ENCODE peak calls at places on chromosomes 4 and X, in four cellular contexts. E is NCI-H1092, J is A673, Q is HEK293T. R is an unnamed sample.

GRCh38 chr4:53477038-53477565 is 99.7 kb downstream of the FIP1L1 start:
- DNase-seq in Q (no peak), E (no peak), J (no peak), R (no peak)

GRCh38 chrX:153519569-153520285 is 2.3 kb downstream of the ATP2B3 start:
- DNase-seq in Q (no peak), J (no peak), E (no peak), R (peak; percentile 80)

GRCh38 chr4:114599231-114600065 is 841 bp downstream of the UGT8 start:
- DNase-seq in E (no peak), J (peak; percentile 31), Q (peak; percentile 37), R (peak; percentile 8)

GRCh38 chrX:40543661-40544328 is 37.0 kb upstream of the ATP6AP2 start:
- DNase-seq in Q (peak; percentile 50), J (peak; percentile 81), E (peak; percentile 61), R (peak; percentile 19)

GRCh38 chr4:27215421-27215820 is 354.8 kb downstream of the STIM2 start:
- DNase-seq in Q (no peak), E (no peak), J (no peak), R (no peak)

GRCh38 chr4:2788532-2789103 is 4.3 kb upstream of the SH3BP2 start:
- DNase-seq in Q (no peak), E (no peak), J (no peak), R (no peak)

GRCh38 chr4:119100640-119101039 is 35.0 kb upstream of the MYOZ2 start:
- DNase-seq in J (no peak), Q (no peak), E (no peak), R (no peak)

GRCh38 chr4:76990288-76991080 is 40.9 kb downstream of the SEPTIN11 start:
- DNase-seq in J (no peak), Q (no peak), E (no peak), R (peak; percentile 36)

GRCh38 chrX:110836982-110837381 is 41.4 kb upstream of the CHRDL1 start:
- DNase-seq in E (peak; percentile 16), J (peak; percentile 29), Q (peak; percentile 42), R (no peak)

GRCh38 chrX:101462892-101463291 is 22.4 kb upstream of the ARMCX4 start:
- DNase-seq in Q (peak; percentile 60), J (peak; percentile 36), E (peak; percentile 48), R (peak; percentile 43)